ENCODE peak calls at places on chromosome 5, in four cellular contexts. S, L, U and F are unnamed samples.

GRCh38 chr5:172788771-172789686 is 18.0 kb upstream of the DUSP1 start:
- DNase-seq in S (no peak), L (no peak), U (no peak), F (no peak)

GRCh38 chr5:118596255-118596654 is 392.1 kb downstream of the DTWD2 start:
- DNase-seq in S (no peak), L (no peak), U (no peak), F (no peak)

GRCh38 chr5:136584474-136584873 is 219.1 kb upstream of the TRPC7 start:
- DNase-seq in S (no peak), L (no peak), U (no peak), F (no peak)

GRCh38 chr5:102418531-102418930 is 80.3 kb downstream of the SLCO6A1 start:
- DNase-seq in S (no peak), L (no peak), U (no peak), F (no peak)

GRCh38 chr5:127571314-127571713 is 53.9 kb downstream of the PRRC1 start:
- DNase-seq in S (no peak), L (no peak), U (no peak), F (no peak)

GRCh38 chr5:151568036-151568435 is 23.1 kb downstream of the FAT2 start:
- DNase-seq in S (no peak), L (no peak), U (no peak), F (no peak)

GRCh38 chr5:124596595-124597388 is 149.6 kb downstream of the ZNF608 start:
- DNase-seq in S (no peak), L (no peak), U (no peak), F (no peak)

GRCh38 chr5:130222638-130223037 is 318.4 kb downstream of the CHSY3 start:
- DNase-seq in S (no peak), L (no peak), U (no peak), F (no peak)

GRCh38 chr5:90813392-90813791 is 254.8 kb downstream of the ADGRV1 start:
- DNase-seq in S (no peak), L (no peak), U (no peak), F (no peak)

GRCh38 chr5:15421798-15422456 is 78.1 kb upstream of the FBXL7 start:
- DNase-seq in S (no peak), L (no peak), U (no peak), F (no peak)

GRCh38 chr5:163433271-163433670 is 4.1 kb upstream of the CCNG1 start:
- DNase-seq in S (no peak), L (no peak), U (no peak), F (no peak)

GRCh38 chr5:172466062-172466461 is 11.7 kb upstream of the SH3PXD2B start:
- DNase-seq in S (no peak), L (no peak), U (no peak), F (no peak)

GRCh38 chr5:36717131-36717530 is 110.7 kb downstream of the SLC1A3 start:
- DNase-seq in S (no peak), L (no peak), U (no peak), F (no peak)

GRCh38 chr5:77163453-77163852 is 47.0 kb upstream of the PDE8B start:
- DNase-seq in S (no peak), L (no peak), U (no peak), F (no peak)

GRCh38 chr5:12934722-12935121 is 1009.8 kb downstream of the DNAH5 start:
- DNase-seq in S (no peak), L (no peak), U (no peak), F (no peak)

GRCh38 chr5:61280205-61280604 is 51.9 kb upstream of the ZSWIM6 start:
- DNase-seq in S (no peak), L (no peak), U (no peak), F (no peak)

GRCh38 chr5:4584982-4585381 is 555.1 kb upstream of the ADAMTS16 start:
- DNase-seq in S (no peak), L (no peak), U (no peak), F (no peak)

GRCh38 chr5:141825836-141826560 is 52.2 kb downstream of the PCDH1 start:
- DNase-seq in S (no peak), L (no peak), U (no peak), F (no peak)

GRCh38 chr5:77339491-77339890 is 129.0 kb downstream of the PDE8B start:
- DNase-seq in S (no peak), L (no peak), U (no peak), F (no peak)

GRCh38 chr5:152572812-152573211 is 167.7 kb upstream of the NMUR2 start:
- DNase-seq in S (no peak), L (no peak), U (no peak), F (no peak)

GRCh38 chr5:102927007-102927406 is 171.9 kb downstream of the PAM start:
- DNase-seq in S (no peak), L (no peak), U (no peak), F (no peak)

GRCh38 chr5:180153099-180153498 is 55.9 kb downstream of the RASGEF1C start:
- DNase-seq in S (no peak), L (no peak), U (no peak), F (no peak)